ENCODE peak calls at places on chromosomes 4 and X, in nine cellular contexts. X, S, H, M, T, I, C, V and K are unnamed samples.

GRCh38 chr4:178165251-178165650 is 723.0 kb upstream of the AGA start:
- DNase-seq in I (no peak), S (no peak), T (no peak), H (no peak), X (no peak), C (no peak), V (no peak), M (no peak), K (no peak)

GRCh38 chrX:24153175-24153795 is 3.8 kb downstream of the ZFX start:
- DNase-seq in C (no peak), I (no peak), H (no peak), X (no peak), S (no peak), M (no peak), T (no peak), V (peak; percentile 35), K (no peak)

GRCh38 chr4:83771113-83771705 is 235.3 kb downstream of the GPAT3 start:
- DNase-seq in C (no peak), V (peak; percentile 71), X (peak; percentile 59), S (peak; percentile 15), I (no peak), M (peak; percentile 20), T (no peak), H (no peak), K (no peak)

GRCh38 chr4:137370206-137370633 is 162.1 kb downstream of the PCDH18 start:
- DNase-seq in V (peak; percentile 23), X (no peak), S (peak; percentile 70), I (no peak), C (no peak), H (no peak), M (no peak), T (no peak), K (no peak)

GRCh38 chrX:40947276-40947675 is 138.0 kb upstream of the USP9X start:
- DNase-seq in T (no peak), S (peak; percentile 77), I (no peak), C (no peak), V (peak; percentile 15), H (no peak), X (no peak), M (no peak), K (no peak)

GRCh38 chr4:156875697-156876096 is 95.9 kb downstream of the PDGFC start:
- DNase-seq in M (no peak), T (no peak), V (no peak), X (no peak), S (no peak), I (no peak), H (no peak), C (no peak), K (no peak)

GRCh38 chrX:153877571-153878261 is 8.3 kb downstream of the L1CAM start:
- DNase-seq in M (no peak), X (no peak), T (no peak), I (no peak), S (no peak), H (no peak), C (no peak), V (no peak), K (no peak)

GRCh38 chrX:12891167-12891566 is 15.3 kb upstream of the TLR8 start:
- DNase-seq in V (no peak), I (no peak), M (no peak), T (no peak), H (no peak), S (no peak), X (no peak), C (no peak), K (no peak)

GRCh38 chr4:160159457-160159856 is 1056.6 kb downstream of the RAPGEF2 start:
- DNase-seq in T (no peak), S (no peak), M (no peak), I (no peak), C (no peak), X (no peak), V (no peak), H (no peak), K (no peak)

GRCh38 chr4:149234798-149235197 is 580.8 kb downstream of the IQCM start:
- DNase-seq in S (no peak), I (no peak), H (no peak), T (no peak), V (no peak), C (no peak), X (no peak), M (no peak), K (no peak)

GRCh38 chr4:73315091-73315490 is 56.5 kb upstream of the ANKRD17 start:
- DNase-seq in T (no peak), I (no peak), X (no peak), H (no peak), V (no peak), S (peak; percentile 56), M (no peak), C (no peak), K (no peak)

GRCh38 chrX:19852014-19853005 is 35.1 kb downstream of the SH3KBP1 start:
- DNase-seq in S (peak; percentile 80), H (no peak), C (no peak), T (no peak), V (no peak), X (no peak), M (no peak), I (no peak), K (no peak)

GRCh38 chr4:138680251-138680650 is 335.3 kb upstream of the NOCT start:
- DNase-seq in X (no peak), C (no peak), M (no peak), S (no peak), T (no peak), H (no peak), V (no peak), I (no peak), K (no peak)

GRCh38 chr4:121676388-121677075 is 20.2 kb downstream of the ANXA5 start:
- DNase-seq in S (no peak), V (peak; percentile 84), M (no peak), I (no peak), X (no peak), T (no peak), C (no peak), H (no peak), K (no peak)

GRCh38 chr4:36494016-36494415 is 212.6 kb downstream of the DTHD1 start:
- DNase-seq in C (no peak), I (no peak), H (no peak), M (no peak), V (no peak), S (no peak), X (no peak), T (no peak), K (no peak)

GRCh38 chrX:44459501-44459900 is 83.2 kb downstream of the FUNDC1 start:
- DNase-seq in S (peak; percentile 5), C (no peak), H (no peak), V (no peak), M (no peak), I (no peak), X (no peak), T (no peak), K (no peak)

GRCh38 chrX:41481264-41482109 is 34.3 kb downstream of the NYX start:
- DNase-seq in S (no peak), X (peak; percentile 47), V (no peak), M (no peak), H (peak; percentile 51), T (no peak), C (no peak), I (no peak), K (no peak)

DNA sequence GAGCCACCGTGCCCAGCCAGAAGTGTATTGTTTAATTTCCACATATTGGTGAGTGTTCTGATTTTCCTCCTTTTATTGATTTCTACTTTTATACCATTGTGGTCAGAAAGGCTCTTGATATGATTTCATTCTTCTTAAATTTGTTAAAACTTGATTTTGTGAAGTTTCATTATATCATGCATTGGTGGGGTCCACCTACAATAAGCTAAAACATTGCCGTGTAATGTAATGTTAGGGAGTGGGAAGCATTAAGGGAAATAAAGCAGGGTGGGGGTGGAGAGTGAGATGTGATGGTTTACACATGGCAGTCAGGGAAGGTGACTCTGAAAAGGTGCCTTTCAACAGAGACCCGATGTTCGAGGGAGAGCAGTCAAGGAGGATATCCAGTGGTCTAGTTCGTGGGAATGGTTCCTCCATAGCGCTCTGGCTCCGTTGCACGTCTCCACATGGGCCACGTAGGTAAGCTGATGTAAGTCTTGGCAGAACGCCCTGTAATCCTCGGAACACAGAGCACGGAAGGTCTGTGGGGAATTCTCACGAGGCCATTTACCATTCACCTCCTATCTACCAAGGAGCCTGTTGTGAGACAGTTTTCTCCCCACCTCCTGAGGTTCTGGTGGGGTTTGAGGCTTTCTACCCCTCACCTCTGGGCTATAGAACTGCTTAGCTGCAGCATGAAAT is 7.7 kb upstream of the WDR13 start:
- DNase-seq in M (no peak), V (no peak), X (no peak), S (no peak), T (no peak), H (no peak), C (no peak), I (no peak), K (no peak)
- H3K27ac ChIP-seq in M (peak overlapping the region; percentile 74), V (peak overlapping the region; percentile 71), X (no peak overlapping the region), S (no peak overlapping the region), T (no peak overlapping the region), H (no peak overlapping the region), C (no peak overlapping the region), I (peak overlapping the region; percentile 77), K (peak overlapping the region; percentile 10)

GRCh38 chr4:187799735-187800134 is 195.8 kb upstream of the ZFP42 start:
- DNase-seq in T (no peak), X (no peak), C (no peak), V (no peak), S (no peak), H (no peak), M (no peak), I (no peak), K (no peak)
- H3K9me3 ChIP-seq in T (peaks cover 6% of the 10 kb centered on the region), X (peaks cover 2% of the 10 kb centered on the region), C (no peaks in the 10 kb centered on the region), V (no peaks in the 10 kb centered on the region), S (peaks cover 14% of the 10 kb centered on the region), H (peaks cover 15% of the 10 kb centered on the region), M (no peaks in the 10 kb centered on the region), I (peaks cover 10% of the 10 kb centered on the region), K (no peaks in the 10 kb centered on the region)

DNA sequence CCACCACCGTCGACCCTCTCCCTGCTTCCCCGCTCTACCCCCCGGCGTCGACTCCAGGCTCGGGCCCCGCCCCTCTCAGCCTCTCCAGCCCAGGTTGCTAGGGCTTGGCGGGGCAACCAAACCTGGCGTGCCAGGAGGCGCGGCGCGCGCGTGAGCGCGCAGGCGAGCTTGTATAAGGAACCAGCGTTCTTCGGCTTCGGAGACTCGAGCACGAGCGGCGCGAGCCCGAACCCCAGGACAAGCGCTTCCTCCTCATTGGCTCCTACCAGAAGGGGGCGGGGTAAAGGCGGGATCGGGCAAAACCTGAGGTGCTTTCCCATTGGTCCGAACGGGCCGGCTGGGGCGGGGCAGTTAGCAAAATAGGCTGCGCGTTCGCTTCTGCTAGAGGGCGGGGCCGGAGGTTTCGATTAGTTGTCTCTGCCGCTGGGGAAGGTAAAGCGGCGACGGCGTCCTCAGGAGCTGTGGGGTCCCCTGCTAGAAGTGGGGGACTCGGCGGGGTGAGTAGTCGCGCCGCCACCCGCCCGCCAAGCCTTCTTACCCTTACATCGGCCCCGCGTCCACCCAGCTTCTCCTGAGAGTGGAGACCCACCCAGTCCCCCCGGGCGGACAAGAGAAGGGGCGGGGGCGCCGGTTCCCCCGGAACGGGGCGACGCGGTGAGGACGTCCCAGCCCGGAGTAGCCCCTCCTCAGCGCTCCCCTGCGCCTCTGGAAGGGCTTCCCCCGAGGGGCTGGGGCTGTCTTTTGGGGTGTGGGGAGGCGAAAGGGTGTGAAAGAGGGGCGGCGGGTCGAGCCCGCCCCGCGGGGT is at the start of gene CDKL5:
- DNase-seq in C (peak; percentile 98), X (peak; percentile 100), H (peak; percentile 98), V (peak; percentile 96), T (peak; percentile 95), S (peak; percentile 90), M (peak; percentile 95), I (peak; percentile 98), K (peak; percentile 96)
- H3K27ac ChIP-seq in C (peak within 1 kb of the TSS; percentile 81), X (peak within 1 kb of the TSS; percentile 98), H (peak within 1 kb of the TSS; percentile 75), V (peak within 1 kb of the TSS; percentile 84), T (peak within 1 kb of the TSS; percentile 73), S (peak within 1 kb of the TSS; percentile 33), M (peak within 1 kb of the TSS; percentile 67), I (peak within 1 kb of the TSS; percentile 80), K (no peak within 1 kb of the TSS)

GRCh38 chr4:373062-373839 is 35.6 kb downstream of the ZNF141 start:
- DNase-seq in C (no peak), H (no peak), X (no peak), V (no peak), S (no peak), I (no peak), T (no peak), M (no peak), K (no peak)
- H3K9me3 ChIP-seq in C (no peaks in the 10 kb centered on the region), H (peaks cover 100% of the 10 kb centered on the region), X (peaks cover 59% of the 10 kb centered on the region), V (peaks cover 77% of the 10 kb centered on the region), S (peaks cover 41% of the 10 kb centered on the region), I (peaks cover 93% of the 10 kb centered on the region), T (peaks cover 61% of the 10 kb centered on the region), M (peaks cover 34% of the 10 kb centered on the region), K (peaks cover 69% of the 10 kb centered on the region)